ENCODE peak calls at places on chromosomes 3 and 15, in ten cellular contexts. W is foreskin fibroblast, U is keratinocyte, N is kidney epithelial cell, F is upper lobe of right lung, G is neural crest cell, Y is BE2C, T is psoas muscle, Z is AG04450, X is AG10803. B is an unnamed sample.

GRCh38 chr3:171187706-171188290 is 161.3 kb upstream of the SLC2A2 start:
- DNase-seq in W (peak), U (no peak), N (no peak), F (no peak), G (peak), Y (peak), T (no peak), Z (no peak), X (peak), B (no peak)

GRCh38 chr3:24242012-24242698 is 252.5 kb downstream of the THRB start:
- DNase-seq in W (peak), U (no peak), N (no peak), F (no peak), G (no peak), Y (no peak), T (no peak), Z (no peak), X (peak), B (no peak)

GRCh38 chr3:125165189-125165947 is 47.2 kb downstream of the SLC12A8 start:
- DNase-seq in W (no peak), U (no peak), N (no peak), F (no peak), G (peak), Y (peak), T (peak), Z (no peak), X (peak), B (no peak)

GRCh38 chr3:7964899-7965298 is 536.7 kb upstream of the LMCD1 start:
- DNase-seq in W (no peak), U (no peak), N (no peak), F (no peak), G (no peak), Y (no peak), T (no peak), Z (no peak), X (no peak), B (no peak)

GRCh38 chr3:32937331-32937730 is 14.1 kb upstream of the CCR4 start:
- DNase-seq in W (no peak), U (no peak), N (no peak), F (peak), G (no peak), Y (no peak), T (no peak), Z (no peak), X (no peak), B (no peak)

GRCh38 chr3:14141144-14141543 is 16.3 kb downstream of the TMEM43 start:
- DNase-seq in W (no peak), U (no peak), N (no peak), F (no peak), G (no peak), Y (no peak), T (no peak), Z (no peak), X (no peak), B (no peak)

GRCh38 chr15:82571722-82572222 is 31.5 kb upstream of the RPS17 start:
- DNase-seq in W (peak), U (no peak), N (no peak), F (peak), G (peak), Y (peak), T (peak), Z (peak), X (peak), B (no peak)

GRCh38 chr3:104460477-104461406 is 906.0 kb upstream of the ALCAM start:
- DNase-seq in W (no peak), U (no peak), N (peak), F (no peak), G (no peak), Y (no peak), T (no peak), Z (peak), X (peak), B (no peak)

GRCh38 chr3:129317014-129317771 is 38.5 kb downstream of the HMCES start:
- DNase-seq in W (no peak), U (no peak), N (no peak), F (no peak), G (no peak), Y (no peak), T (no peak), Z (no peak), X (no peak), B (peak)

GRCh38 chr3:193963808-193964516 is 172.0 kb upstream of the HES1 start:
- DNase-seq in W (no peak), U (no peak), N (no peak), F (no peak), G (no peak), Y (no peak), T (no peak), Z (no peak), X (no peak), B (no peak)

GRCh38 chr3:117557008-117557407 is 847.4 kb downstream of the TUSC7 start:
- DNase-seq in W (no peak), U (no peak), N (no peak), F (no peak), G (no peak), Y (no peak), T (no peak), Z (no peak), X (no peak), B (no peak)

GRCh38 chr3:126345231-126345630 is 12.0 kb downstream of the KLF15 start:
- DNase-seq in W (no peak), U (no peak), N (no peak), F (no peak), G (no peak), Y (no peak), T (no peak), Z (no peak), X (no peak), B (no peak)

GRCh38 chr3:156187146-156187769 is 66.9 kb downstream of the KCNAB1 start:
- DNase-seq in W (peak), U (no peak), N (peak), F (no peak), G (no peak), Y (no peak), T (no peak), Z (no peak), X (peak), B (no peak)

GRCh38 chr3:138786788-138787276 is 47.9 kb downstream of the PIK3CB start:
- DNase-seq in W (peak), U (peak), N (no peak), F (no peak), G (no peak), Y (no peak), T (no peak), Z (no peak), X (peak), B (no peak)

GRCh38 chr3:28240440-28240839 is 979 bp upstream of the CMC1 start:
- DNase-seq in W (no peak), U (no peak), N (no peak), F (no peak), G (no peak), Y (no peak), T (no peak), Z (no peak), X (no peak), B (no peak)

GRCh38 chr3:16415911-16416310 is 97.6 kb downstream of the RFTN1 start:
- DNase-seq in W (no peak), U (no peak), N (no peak), F (no peak), G (no peak), Y (no peak), T (no peak), Z (no peak), X (no peak), B (no peak)

GRCh38 chr3:142498397-142499180 is 50.8 kb upstream of the XRN1 start:
- DNase-seq in W (peak), U (no peak), N (no peak), F (no peak), G (no peak), Y (no peak), T (no peak), Z (no peak), X (no peak), B (no peak)

GRCh38 chr3:16398542-16399126 is 114.9 kb downstream of the RFTN1 start:
- DNase-seq in W (no peak), U (no peak), N (no peak), F (no peak), G (no peak), Y (no peak), T (no peak), Z (no peak), X (no peak), B (no peak)

GRCh38 chr3:125594581-125595011 is 701 bp downstream of the OSBPL11 start:
- DNase-seq in W (peak), U (no peak), N (no peak), F (no peak), G (peak), Y (peak), T (peak), Z (no peak), X (no peak), B (no peak)

GRCh38 chr3:76765526-76765925 is 274.4 kb upstream of the ROBO2 start:
- DNase-seq in W (no peak), U (no peak), N (peak), F (no peak), G (no peak), Y (no peak), T (no peak), Z (no peak), X (no peak), B (no peak)

GRCh38 chr3:113629941-113630340 is 66.5 kb downstream of the USF3 start:
- DNase-seq in W (no peak), U (no peak), N (no peak), F (no peak), G (no peak), Y (no peak), T (no peak), Z (no peak), X (no peak), B (no peak)

GRCh38 chr3:49721165-49721860 is 1.8 kb upstream of the AMIGO3 start:
- DNase-seq in W (no peak), U (no peak), N (no peak), F (peak), G (no peak), Y (no peak), T (no peak), Z (no peak), X (no peak), B (no peak)

GRCh38 chr3:149592758-149593240 is 65.0 kb downstream of the WWTR1 start:
- DNase-seq in W (no peak), U (no peak), N (no peak), F (no peak), G (no peak), Y (no peak), T (peak), Z (no peak), X (peak), B (no peak)

GRCh38 chr15:31197497-31198414 is 96.2 kb upstream of the TRPM1 start:
- DNase-seq in W (no peak), U (no peak), N (no peak), F (peak), G (no peak), Y (peak), T (no peak), Z (no peak), X (no peak), B (no peak)

GRCh38 chr3:25558106-25558505 is 106.6 kb downstream of the TOP2B start:
- DNase-seq in W (no peak), U (no peak), N (no peak), F (no peak), G (no peak), Y (no peak), T (no peak), Z (no peak), X (no peak), B (no peak)

GRCh38 chr15:38991701-38992100 is 427.1 kb upstream of the RASGRP1 start:
- DNase-seq in W (no peak), U (no peak), N (no peak), F (no peak), G (no peak), Y (no peak), T (no peak), Z (no peak), X (peak), B (no peak)

GRCh38 chr15:88264622-88265021 is 8.1 kb upstream of the NTRK3 start:
- DNase-seq in W (no peak), U (no peak), N (no peak), F (no peak), G (no peak), Y (no peak), T (no peak), Z (no peak), X (no peak), B (no peak)

GRCh38 chr3:170746175-170746942 is 123.6 kb downstream of the RPL22L1 start:
- DNase-seq in W (no peak), U (no peak), N (no peak), F (no peak), G (no peak), Y (no peak), T (no peak), Z (no peak), X (no peak), B (no peak)

GRCh38 chr15:85316244-85316934 is 64.0 kb upstream of the AKAP13 start:
- DNase-seq in W (peak), U (no peak), N (no peak), F (no peak), G (no peak), Y (no peak), T (no peak), Z (no peak), X (peak), B (no peak)

GRCh38 chr15:42275780-42276395 is 2.7 kb upstream of the TMEM87A start:
- DNase-seq in W (no peak), U (no peak), N (no peak), F (no peak), G (no peak), Y (no peak), T (no peak), Z (no peak), X (peak), B (no peak)

GRCh38 chr3:45277636-45278035 is 51.5 kb upstream of the TMEM158 start:
- DNase-seq in W (no peak), U (no peak), N (no peak), F (no peak), G (no peak), Y (no peak), T (no peak), Z (no peak), X (no peak), B (no peak)

GRCh38 chr3:191592105-191592504 is 131.1 kb downstream of the PYDC2 start:
- DNase-seq in W (no peak), U (no peak), N (no peak), F (no peak), G (no peak), Y (no peak), T (no peak), Z (no peak), X (no peak), B (no peak)

GRCh38 chr3:185939721-185940120 is 1.9 kb upstream of the TRA2B start:
- DNase-seq in W (peak), U (no peak), N (no peak), F (no peak), G (no peak), Y (no peak), T (no peak), Z (no peak), X (no peak), B (no peak)

GRCh38 chr15:59367022-59367451 is 5.6 kb downstream of the MYO1E start:
- DNase-seq in W (no peak), U (no peak), N (no peak), F (no peak), G (no peak), Y (no peak), T (no peak), Z (no peak), X (no peak), B (no peak)

GRCh38 chr15:99618941-99619411 is 53.2 kb downstream of the MEF2A start:
- DNase-seq in W (peak), U (no peak), N (no peak), F (no peak), G (no peak), Y (no peak), T (no peak), Z (no peak), X (peak), B (no peak)

DNA sequence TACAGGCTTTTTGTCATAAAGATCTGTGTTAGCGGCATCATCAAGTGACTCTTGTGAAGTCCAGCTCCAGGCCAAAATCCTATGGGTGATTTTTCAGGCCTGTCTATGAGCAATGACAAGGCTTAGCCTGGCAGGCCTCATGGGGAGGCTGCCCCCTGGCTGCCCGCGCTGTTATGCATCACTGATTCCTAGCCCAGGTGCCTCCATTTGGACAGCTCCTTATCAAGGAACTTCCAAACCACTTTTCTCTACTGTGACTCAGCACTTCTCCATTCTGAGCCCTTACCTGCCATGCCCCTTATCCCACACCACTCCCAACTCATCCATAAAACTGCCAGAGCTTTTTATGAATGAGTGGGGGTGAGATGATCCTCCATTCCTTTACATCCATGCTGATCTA is 91.5 kb upstream of the C3orf80 start:
- DNase-seq in W (no peak), U (peak), N (no peak), F (no peak), G (no peak), Y (peak), T (no peak), Z (no peak), X (no peak), B (no peak)
- TF ChIP-seq CTCF in W (no peak), U (peak), N (peak), F (peak), G (no peak), Y (peak), T (no peak), Z (peak), X (no peak), B (no peak)

GRCh38 chr3:79846148-79846933 is 78.5 kb upstream of the ROBO1 start:
- DNase-seq in W (no peak), U (no peak), N (no peak), F (no peak), G (peak), Y (no peak), T (no peak), Z (no peak), X (no peak), B (no peak)
- TF ChIP-seq CTCF in W (no peak), U (peak), N (peak), F (peak), G (peak), Y (peak), T (peak), Z (peak), X (no peak), B (no peak)

GRCh38 chr3:133444071-133444774 is 44.4 kb downstream of the BFSP2 start:
- DNase-seq in W (no peak), U (no peak), N (no peak), F (no peak), G (no peak), Y (no peak), T (no peak), Z (no peak), X (no peak), B (no peak)
- TF ChIP-seq CTCF in W (no peak), U (no peak), N (no peak), F (no peak), G (peak), Y (peak), T (no peak), Z (no peak), X (no peak), B (no peak)

DNA sequence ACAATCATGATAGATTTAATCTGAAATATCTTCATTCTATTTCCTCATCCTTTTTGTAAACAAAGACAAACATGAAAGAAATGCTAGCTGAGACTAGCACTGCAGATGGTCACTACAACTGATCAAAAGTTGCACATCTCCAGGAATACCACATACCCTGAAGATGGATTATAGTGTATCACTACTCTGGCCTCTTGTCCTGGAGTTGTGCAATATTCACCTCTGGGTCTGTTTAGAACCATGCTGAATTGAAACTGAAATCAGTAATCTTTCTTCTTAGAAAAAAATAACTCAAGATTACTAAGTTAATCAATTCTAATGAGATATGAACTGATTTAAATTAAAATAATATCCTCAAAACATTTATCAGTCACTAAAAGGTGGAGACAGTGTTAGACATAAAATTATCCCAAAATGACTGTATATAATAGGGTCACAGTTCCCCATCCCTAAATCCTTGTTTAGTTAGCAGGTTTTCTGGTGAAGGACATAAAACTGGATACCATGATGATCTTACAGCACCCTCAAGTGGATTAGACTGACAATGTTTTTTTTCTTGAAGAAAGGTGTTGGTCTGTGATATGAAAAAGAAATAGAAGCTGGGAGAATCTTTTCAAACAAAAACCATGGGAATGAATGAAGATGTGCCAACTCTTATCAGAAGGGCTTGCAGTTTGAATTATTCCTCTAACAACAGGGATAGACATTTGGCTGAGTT is 7.2 kb upstream of the TTC14 start:
- DNase-seq in W (peak), U (no peak), N (no peak), F (no peak), G (no peak), Y (no peak), T (no peak), Z (peak), X (peak), B (no peak)
- TF ChIP-seq CTCF in W (peak), U (no peak), N (peak), F (peak), G (peak), Y (peak), T (no peak), Z (peak), X (peak), B (no peak)

GRCh38 chr15:81265256-81265943 is 58.5 kb downstream of the STARD5 start:
- DNase-seq in W (no peak), U (no peak), N (no peak), F (no peak), G (no peak), Y (no peak), T (no peak), Z (no peak), X (no peak), B (no peak)

GRCh38 chr15:81268340-81268739 is 55.6 kb downstream of the STARD5 start:
- DNase-seq in W (no peak), U (no peak), N (no peak), F (no peak), G (no peak), Y (no peak), T (no peak), Z (no peak), X (no peak), B (no peak)

GRCh38 chr15:81264072-81264857 is 59.7 kb downstream of the STARD5 start:
- DNase-seq in W (peak), U (no peak), N (no peak), F (no peak), G (no peak), Y (no peak), T (no peak), Z (no peak), X (peak), B (no peak)

GRCh38 chr15:81263477-81263876 is 60.5 kb downstream of the STARD5 start:
- DNase-seq in W (no peak), U (no peak), N (no peak), F (no peak), G (no peak), Y (no peak), T (no peak), Z (no peak), X (no peak), B (no peak)

GRCh38 chr15:81265944-81266775 is 57.8 kb downstream of the STARD5 start:
- DNase-seq in W (peak), U (peak), N (no peak), F (peak), G (peak), Y (peak), T (peak), Z (peak), X (peak), B (peak)
- TF ChIP-seq CTCF in W (peak), U (peak), N (peak), F (peak), G (peak), Y (peak), T (peak), Z (peak), X (peak), B (peak)

DNA sequence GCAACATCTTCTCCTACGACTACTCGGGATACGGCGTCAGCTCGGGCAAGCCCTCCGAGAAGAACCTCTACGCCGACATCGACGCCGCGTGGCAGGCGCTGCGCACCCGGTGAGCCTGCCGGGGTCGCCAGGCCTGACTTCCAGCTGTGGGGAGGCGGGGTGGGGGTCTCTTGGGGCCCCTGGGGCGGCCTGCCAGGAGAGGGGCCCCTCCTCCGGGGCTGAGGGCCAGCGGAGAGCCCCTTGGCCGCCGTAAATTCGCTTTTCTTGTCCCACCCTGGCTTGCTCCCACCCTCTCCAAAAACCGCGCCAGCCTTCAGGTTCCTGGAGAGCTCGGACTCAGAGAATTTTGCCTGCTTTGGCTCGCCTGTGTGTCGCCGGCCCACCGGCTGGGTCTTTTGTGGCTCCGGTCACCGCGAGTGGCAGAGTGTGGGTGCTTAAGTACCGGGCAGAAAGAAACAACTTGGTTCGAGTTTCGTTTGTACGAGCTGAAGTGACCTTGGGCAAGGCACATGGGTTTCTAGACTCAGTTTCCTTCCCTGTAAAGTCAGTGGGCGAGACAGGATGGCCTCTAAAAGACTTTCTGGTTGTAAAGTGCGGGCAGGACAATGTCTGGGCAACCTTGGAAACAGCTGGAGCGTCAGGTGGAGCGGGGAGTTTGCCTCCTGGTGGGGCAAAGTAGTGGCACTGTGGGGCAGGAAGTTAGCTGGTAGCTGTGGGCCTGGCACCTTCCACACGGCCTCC is 971 bp downstream of the ABHD17C start:
- DNase-seq in W (no peak), U (no peak), N (no peak), F (peak), G (no peak), Y (no peak), T (peak), Z (no peak), X (no peak), B (no peak)
- TF ChIP-seq CTCF in W (peak), U (peak), N (peak), F (peak), G (peak), Y (peak), T (peak), Z (peak), X (peak), B (no peak)